ENCODE peak calls at places on chromosomes 3 and 15, in eight cellular contexts. One of them, this sample, is unnamed. For H3K4me1, the result is how much of the 10 kb centered on the place peaks cover.

GRCh38 chr15:77659350-77660321 is 26.9 kb upstream of the LINGO1 start:
- DNase-seq in adipocyte: peak
- DNase-seq in uterus: no peak
- DNase-seq in breast epithelium: no peak
- DNase-seq in ovary: no peak
- DNase-seq in osteoblast: peak
- DNase-seq in tibial artery: no peak
- DNase-seq in neural progenitor cell: peak
- DNase-seq in this sample: no peak

GRCh38 chr15:40769310-40770146 is at the start of gene C15orf62:
- DNase-seq in adipocyte: no peak
- DNase-seq in uterus: peak
- DNase-seq in breast epithelium: peak
- DNase-seq in ovary: no peak
- DNase-seq in osteoblast: peak
- DNase-seq in tibial artery: peak
- DNase-seq in neural progenitor cell: no peak
- DNase-seq in this sample: peak

GRCh38 chr3:39980781-39981180 is 171.4 kb downstream of the MYRIP start:
- DNase-seq in adipocyte: no peak
- DNase-seq in uterus: no peak
- DNase-seq in breast epithelium: no peak
- DNase-seq in ovary: no peak
- DNase-seq in osteoblast: no peak
- DNase-seq in tibial artery: no peak
- DNase-seq in neural progenitor cell: no peak
- DNase-seq in this sample: no peak

GRCh38 chr15:83858820-83859505 is 205.0 kb downstream of the ADAMTSL3 start:
- DNase-seq in adipocyte: no peak
- DNase-seq in uterus: no peak
- DNase-seq in breast epithelium: no peak
- DNase-seq in ovary: no peak
- DNase-seq in osteoblast: no peak
- DNase-seq in tibial artery: no peak
- DNase-seq in neural progenitor cell: no peak
- DNase-seq in this sample: no peak

GRCh38 chr3:139302084-139302800 is 41.6 kb upstream of the MRPS22 start:
- DNase-seq in adipocyte: peak
- DNase-seq in uterus: peak
- DNase-seq in breast epithelium: no peak
- DNase-seq in ovary: peak
- DNase-seq in osteoblast: peak
- DNase-seq in tibial artery: no peak
- DNase-seq in neural progenitor cell: no peak
- DNase-seq in this sample: no peak

GRCh38 chr3:127114337-127115070 is 78.4 kb upstream of the PRR23E start:
- DNase-seq in adipocyte: no peak
- DNase-seq in uterus: no peak
- DNase-seq in breast epithelium: no peak
- DNase-seq in ovary: no peak
- DNase-seq in osteoblast: no peak
- DNase-seq in tibial artery: peak
- DNase-seq in neural progenitor cell: no peak
- DNase-seq in this sample: no peak

GRCh38 chr3:62332771-62333381 is 40.5 kb downstream of the FEZF2 start:
- DNase-seq in adipocyte: peak
- DNase-seq in uterus: no peak
- DNase-seq in breast epithelium: no peak
- DNase-seq in ovary: no peak
- DNase-seq in osteoblast: no peak
- DNase-seq in tibial artery: no peak
- DNase-seq in neural progenitor cell: peak
- DNase-seq in this sample: no peak

GRCh38 chr15:28125673-28126651 is 26.8 kb upstream of the OCA2 start:
- DNase-seq in adipocyte: peak
- DNase-seq in uterus: no peak
- DNase-seq in breast epithelium: no peak
- DNase-seq in ovary: no peak
- DNase-seq in osteoblast: peak
- DNase-seq in tibial artery: peak
- DNase-seq in neural progenitor cell: peak
- DNase-seq in this sample: no peak

GRCh38 chr3:9806688-9807589 is 3.1 kb upstream of the TTLL3 start:
- DNase-seq in adipocyte: no peak
- DNase-seq in uterus: no peak
- DNase-seq in breast epithelium: no peak
- DNase-seq in ovary: no peak
- DNase-seq in osteoblast: peak
- DNase-seq in tibial artery: no peak
- DNase-seq in neural progenitor cell: peak
- DNase-seq in this sample: no peak

GRCh38 chr15:77599899-77600298 is 32.8 kb downstream of the LINGO1 start:
- DNase-seq in adipocyte: no peak
- DNase-seq in uterus: no peak
- DNase-seq in breast epithelium: no peak
- DNase-seq in ovary: no peak
- DNase-seq in osteoblast: no peak
- DNase-seq in tibial artery: no peak
- DNase-seq in neural progenitor cell: peak
- DNase-seq in this sample: no peak

GRCh38 chr15:64943512-64944225 is 32.0 kb downstream of the ANKDD1A start:
- DNase-seq in adipocyte: no peak
- DNase-seq in uterus: no peak
- DNase-seq in breast epithelium: no peak
- DNase-seq in ovary: no peak
- DNase-seq in osteoblast: no peak
- DNase-seq in tibial artery: no peak
- DNase-seq in neural progenitor cell: no peak
- DNase-seq in this sample: no peak

DNA sequence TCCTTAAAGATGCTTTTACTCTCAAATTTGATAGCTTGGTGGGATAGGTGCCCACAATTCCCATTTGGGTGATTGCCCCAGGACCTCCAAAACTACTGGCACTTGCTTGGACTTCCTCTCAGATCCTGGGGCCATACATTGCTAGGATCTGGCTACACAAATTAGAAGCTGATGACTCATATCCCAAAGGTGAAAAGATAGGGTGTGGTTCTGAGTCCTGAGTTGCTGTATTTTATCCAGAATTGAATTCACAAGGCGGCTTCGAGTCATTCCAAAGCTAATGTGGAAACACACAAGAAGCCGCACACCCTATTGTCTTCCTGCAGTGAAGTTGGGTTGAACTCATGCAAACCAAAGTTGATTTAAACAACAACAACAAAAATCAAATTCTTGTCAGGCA is 53.4 kb downstream of the DUT start:
- DNase-seq in adipocyte: no peak
- DNase-seq in uterus: no peak
- DNase-seq in breast epithelium: no peak
- DNase-seq in ovary: no peak
- DNase-seq in osteoblast: no peak
- DNase-seq in tibial artery: no peak
- DNase-seq in neural progenitor cell: no peak
- DNase-seq in this sample: no peak
- H3K4me1 ChIP-seq in adipocyte: under half
- H3K4me1 ChIP-seq in uterus: under half
- H3K4me1 ChIP-seq in breast epithelium: under half
- H3K4me1 ChIP-seq in ovary: under half
- H3K4me1 ChIP-seq in osteoblast: under half
- H3K4me1 ChIP-seq in tibial artery: under half
- H3K4me1 ChIP-seq in neural progenitor cell: under half
- H3K4me1 ChIP-seq in this sample: under half

GRCh38 chr15:95120595-95120994 is 889.2 kb downstream of the MCTP2 start:
- DNase-seq in adipocyte: no peak
- DNase-seq in uterus: no peak
- DNase-seq in breast epithelium: no peak
- DNase-seq in ovary: no peak
- DNase-seq in osteoblast: no peak
- DNase-seq in tibial artery: no peak
- DNase-seq in neural progenitor cell: no peak
- DNase-seq in this sample: no peak
- H3K4me1 ChIP-seq in adipocyte: under half
- H3K4me1 ChIP-seq in uterus: under half
- H3K4me1 ChIP-seq in breast epithelium: under half
- H3K4me1 ChIP-seq in ovary: under half
- H3K4me1 ChIP-seq in osteoblast: under half
- H3K4me1 ChIP-seq in tibial artery: under half
- H3K4me1 ChIP-seq in neural progenitor cell: under half
- H3K4me1 ChIP-seq in this sample: under half

GRCh38 chr3:119598410-119599098 is 869 bp downstream of the PLA1A start:
- DNase-seq in adipocyte: no peak
- DNase-seq in uterus: no peak
- DNase-seq in breast epithelium: no peak
- DNase-seq in ovary: no peak
- DNase-seq in osteoblast: no peak
- DNase-seq in tibial artery: no peak
- DNase-seq in neural progenitor cell: no peak
- DNase-seq in this sample: no peak

GRCh38 chr3:119602676-119603075 is 5.0 kb downstream of the PLA1A start:
- DNase-seq in adipocyte: no peak
- DNase-seq in uterus: no peak
- DNase-seq in breast epithelium: no peak
- DNase-seq in ovary: no peak
- DNase-seq in osteoblast: no peak
- DNase-seq in tibial artery: no peak
- DNase-seq in neural progenitor cell: no peak
- DNase-seq in this sample: no peak

GRCh38 chr3:119599558-119600174 is 2.0 kb downstream of the PLA1A start:
- DNase-seq in adipocyte: no peak
- DNase-seq in uterus: no peak
- DNase-seq in breast epithelium: no peak
- DNase-seq in ovary: no peak
- DNase-seq in osteoblast: no peak
- DNase-seq in tibial artery: no peak
- DNase-seq in neural progenitor cell: no peak
- DNase-seq in this sample: no peak

GRCh38 chr3:119600732-119601131 is 3.0 kb downstream of the PLA1A start:
- DNase-seq in adipocyte: no peak
- DNase-seq in uterus: no peak
- DNase-seq in breast epithelium: no peak
- DNase-seq in ovary: no peak
- DNase-seq in osteoblast: no peak
- DNase-seq in tibial artery: no peak
- DNase-seq in neural progenitor cell: peak
- DNase-seq in this sample: no peak

DNA sequence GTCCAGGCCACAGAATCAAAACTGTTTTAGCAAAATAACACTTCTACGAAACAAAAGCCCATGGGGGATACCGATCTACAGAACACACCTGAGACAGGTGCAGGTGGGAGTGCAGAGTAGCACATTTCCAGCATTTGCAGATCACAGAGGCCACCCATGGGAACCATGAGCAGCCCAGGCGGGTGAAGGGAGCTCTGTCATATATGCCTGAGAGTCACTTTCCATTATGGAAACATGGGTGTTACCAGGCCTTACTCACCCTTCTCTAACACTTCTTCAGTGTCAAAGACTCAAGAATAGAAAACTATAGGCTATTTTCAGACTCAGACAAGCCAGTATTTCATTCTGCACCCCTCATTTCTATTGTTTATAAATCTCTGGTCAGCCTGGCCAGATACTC is 3.5 kb downstream of the PLA1A start:
- DNase-seq in adipocyte: no peak
- DNase-seq in uterus: no peak
- DNase-seq in breast epithelium: no peak
- DNase-seq in ovary: no peak
- DNase-seq in osteoblast: no peak
- DNase-seq in tibial artery: no peak
- DNase-seq in neural progenitor cell: no peak
- DNase-seq in this sample: no peak
- H3K4me1 ChIP-seq in adipocyte: under half
- H3K4me1 ChIP-seq in uterus: under half
- H3K4me1 ChIP-seq in breast epithelium: under half
- H3K4me1 ChIP-seq in ovary: under half
- H3K4me1 ChIP-seq in osteoblast: under half
- H3K4me1 ChIP-seq in tibial artery: under half
- H3K4me1 ChIP-seq in neural progenitor cell: under half
- H3K4me1 ChIP-seq in this sample: under half

DNA sequence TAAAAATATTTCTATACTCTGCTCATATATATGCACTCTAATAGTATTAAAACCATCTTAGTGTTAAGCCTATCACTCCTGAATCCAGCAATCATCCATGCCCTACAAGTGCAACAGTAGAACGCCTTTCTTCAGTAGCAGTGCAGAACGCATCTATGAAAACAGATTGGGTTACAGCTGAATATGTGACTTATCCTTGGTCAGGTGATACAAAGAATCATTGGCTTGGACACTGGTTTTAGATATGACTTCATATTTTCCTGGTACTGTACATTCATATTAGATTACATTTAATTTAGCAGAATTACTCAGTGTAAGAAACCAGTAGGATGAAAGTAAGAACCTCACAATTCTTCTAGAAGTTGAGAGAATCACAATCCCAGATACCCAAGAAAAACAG is 43.3 kb downstream of the ZNF106 start:
- DNase-seq in adipocyte: no peak
- DNase-seq in uterus: no peak
- DNase-seq in breast epithelium: no peak
- DNase-seq in ovary: no peak
- DNase-seq in osteoblast: no peak
- DNase-seq in tibial artery: no peak
- DNase-seq in neural progenitor cell: no peak
- DNase-seq in this sample: no peak
- H3K4me1 ChIP-seq in adipocyte: under half
- H3K4me1 ChIP-seq in uterus: under half
- H3K4me1 ChIP-seq in breast epithelium: under half
- H3K4me1 ChIP-seq in ovary: under half
- H3K4me1 ChIP-seq in osteoblast: under half
- H3K4me1 ChIP-seq in tibial artery: under half
- H3K4me1 ChIP-seq in neural progenitor cell: under half
- H3K4me1 ChIP-seq in this sample: under half

GRCh38 chr3:142355692-142356091 is 92.1 kb downstream of the XRN1 start:
- DNase-seq in adipocyte: no peak
- DNase-seq in uterus: no peak
- DNase-seq in breast epithelium: no peak
- DNase-seq in ovary: no peak
- DNase-seq in osteoblast: no peak
- DNase-seq in tibial artery: no peak
- DNase-seq in neural progenitor cell: no peak
- DNase-seq in this sample: no peak
- H3K4me1 ChIP-seq in adipocyte: under half
- H3K4me1 ChIP-seq in uterus: under half
- H3K4me1 ChIP-seq in breast epithelium: under half
- H3K4me1 ChIP-seq in ovary: under half
- H3K4me1 ChIP-seq in osteoblast: under half
- H3K4me1 ChIP-seq in tibial artery: under half
- H3K4me1 ChIP-seq in neural progenitor cell: under half
- H3K4me1 ChIP-seq in this sample: under half

DNA sequence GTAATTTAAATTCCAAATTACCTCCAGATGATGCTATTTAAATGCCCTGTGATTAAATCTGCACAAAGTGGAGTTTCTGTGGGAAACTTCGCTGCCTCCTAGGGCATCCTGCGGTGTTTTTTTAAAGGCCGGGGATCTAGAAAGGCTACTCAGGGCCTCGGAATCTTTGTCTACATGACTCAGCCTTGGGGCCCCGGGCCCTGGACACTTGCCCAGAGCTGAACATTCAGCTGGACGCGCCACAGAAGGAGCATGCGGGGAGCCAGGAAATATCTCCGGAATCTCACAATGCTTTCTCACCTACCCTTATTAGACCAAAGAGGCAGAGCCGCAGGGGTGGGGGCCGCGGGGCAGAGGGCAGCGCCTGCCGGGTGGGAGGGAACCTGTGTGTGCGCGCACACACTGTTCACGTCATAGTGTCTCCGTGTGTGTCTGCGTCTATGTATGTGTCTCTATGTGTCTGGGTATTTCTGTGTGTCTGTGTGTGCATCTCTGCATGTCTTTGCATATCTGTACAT is 145.5 kb upstream of the TPM1 start:
- DNase-seq in adipocyte: peak
- DNase-seq in uterus: peak
- DNase-seq in breast epithelium: peak
- DNase-seq in ovary: peak
- DNase-seq in osteoblast: peak
- DNase-seq in tibial artery: peak
- DNase-seq in neural progenitor cell: peak
- DNase-seq in this sample: peak
- H3K4me1 ChIP-seq in adipocyte: under half
- H3K4me1 ChIP-seq in uterus: under half
- H3K4me1 ChIP-seq in breast epithelium: under half
- H3K4me1 ChIP-seq in ovary: under half
- H3K4me1 ChIP-seq in osteoblast: under half
- H3K4me1 ChIP-seq in tibial artery: under half
- H3K4me1 ChIP-seq in neural progenitor cell: under half
- H3K4me1 ChIP-seq in this sample: under half

This sample was measured in kidney.